ENCODE peak calls at places on chromosomes 5 and 9, in nine cellular contexts. One of them, this sample, is unnamed.

GRCh38 chr9:69999331-69999730 is 44.3 kb upstream of the MAMDC2 start:
- DNase-seq in NCI-H1092: no peak
- DNase-seq in pulmonary artery endothelial cell: no peak
- DNase-seq in GM12865: no peak
- DNase-seq in GM12892: no peak
- DNase-seq in lung microvascular endothelial cell: no peak
- DNase-seq in stimulated activated CD8-positive, alpha-beta memory T cell treated with anti-CD3 and anti-CD28 coated beads, Interleukin-4, amount 100 ng/mL, for 48 hours: no peak
- DNase-seq in heart left ventricle: no peak
- DNase-seq in NCI-H1417: no peak
- DNase-seq in this sample: no peak

GRCh38 chr9:127761491-127761904 is 17.0 kb downstream of the SH2D3C start:
- DNase-seq in NCI-H1417: peak
- DNase-seq in pulmonary artery endothelial cell: no peak
- DNase-seq in heart left ventricle: no peak
- DNase-seq in NCI-H1092: no peak
- DNase-seq in GM12865: no peak
- DNase-seq in GM12892: no peak
- DNase-seq in stimulated activated CD8-positive, alpha-beta memory T cell treated with anti-CD3 and anti-CD28 coated beads, Interleukin-4, amount 100 ng/mL, for 48 hours: no peak
- DNase-seq in lung microvascular endothelial cell: no peak
- DNase-seq in this sample: no peak

GRCh38 chr5:177604656-177605055 is 4.7 kb downstream of the B4GALT7 start:
- DNase-seq in NCI-H1092: no peak
- DNase-seq in heart left ventricle: no peak
- DNase-seq in GM12892: no peak
- DNase-seq in pulmonary artery endothelial cell: no peak
- DNase-seq in stimulated activated CD8-positive, alpha-beta memory T cell treated with anti-CD3 and anti-CD28 coated beads, Interleukin-4, amount 100 ng/mL, for 48 hours: no peak
- DNase-seq in GM12865: no peak
- DNase-seq in lung microvascular endothelial cell: no peak
- DNase-seq in NCI-H1417: no peak
- DNase-seq in this sample: no peak

GRCh38 chr5:50666261-50667078 is at the start of gene PARP8:
- DNase-seq in NCI-H1417: peak
- DNase-seq in GM12865: peak
- DNase-seq in GM12892: peak
- DNase-seq in heart left ventricle: peak
- DNase-seq in NCI-H1092: no peak
- DNase-seq in pulmonary artery endothelial cell: no peak
- DNase-seq in lung microvascular endothelial cell: peak
- DNase-seq in stimulated activated CD8-positive, alpha-beta memory T cell treated with anti-CD3 and anti-CD28 coated beads, Interleukin-4, amount 100 ng/mL, for 48 hours: peak
- DNase-seq in this sample: peak

GRCh38 chr5:41094871-41095270 is 23.7 kb upstream of the MROH2B start:
- DNase-seq in stimulated activated CD8-positive, alpha-beta memory T cell treated with anti-CD3 and anti-CD28 coated beads, Interleukin-4, amount 100 ng/mL, for 48 hours: no peak
- DNase-seq in GM12892: no peak
- DNase-seq in GM12865: peak
- DNase-seq in heart left ventricle: no peak
- DNase-seq in pulmonary artery endothelial cell: no peak
- DNase-seq in lung microvascular endothelial cell: no peak
- DNase-seq in NCI-H1092: no peak
- DNase-seq in NCI-H1417: no peak
- DNase-seq in this sample: no peak

GRCh38 chr5:180803181-180804128 is 849 bp upstream of the MGAT1 start:
- DNase-seq in heart left ventricle: peak
- DNase-seq in GM12892: peak
- DNase-seq in lung microvascular endothelial cell: peak
- DNase-seq in stimulated activated CD8-positive, alpha-beta memory T cell treated with anti-CD3 and anti-CD28 coated beads, Interleukin-4, amount 100 ng/mL, for 48 hours: peak
- DNase-seq in NCI-H1092: no peak
- DNase-seq in NCI-H1417: no peak
- DNase-seq in GM12865: peak
- DNase-seq in pulmonary artery endothelial cell: no peak
- DNase-seq in this sample: no peak

GRCh38 chr9:83707518-83707767 is 315 bp downstream of the UBQLN1 start:
- DNase-seq in NCI-H1417: peak
- DNase-seq in lung microvascular endothelial cell: no peak
- DNase-seq in NCI-H1092: peak
- DNase-seq in GM12865: no peak
- DNase-seq in stimulated activated CD8-positive, alpha-beta memory T cell treated with anti-CD3 and anti-CD28 coated beads, Interleukin-4, amount 100 ng/mL, for 48 hours: peak
- DNase-seq in GM12892: peak
- DNase-seq in heart left ventricle: no peak
- DNase-seq in pulmonary artery endothelial cell: no peak
- DNase-seq in this sample: no peak

GRCh38 chr9:124403246-124403645 is 12.0 kb downstream of the PSMB7 start:
- DNase-seq in NCI-H1092: no peak
- DNase-seq in NCI-H1417: no peak
- DNase-seq in GM12865: no peak
- DNase-seq in stimulated activated CD8-positive, alpha-beta memory T cell treated with anti-CD3 and anti-CD28 coated beads, Interleukin-4, amount 100 ng/mL, for 48 hours: no peak
- DNase-seq in lung microvascular endothelial cell: no peak
- DNase-seq in heart left ventricle: no peak
- DNase-seq in GM12892: no peak
- DNase-seq in pulmonary artery endothelial cell: no peak
- DNase-seq in this sample: no peak

GRCh38 chr5:14663734-14664269 is 716 bp upstream of the OTULIN start:
- DNase-seq in NCI-H1417: peak
- DNase-seq in heart left ventricle: no peak
- DNase-seq in GM12865: peak
- DNase-seq in lung microvascular endothelial cell: peak
- DNase-seq in GM12892: no peak
- DNase-seq in NCI-H1092: no peak
- DNase-seq in pulmonary artery endothelial cell: peak
- DNase-seq in stimulated activated CD8-positive, alpha-beta memory T cell treated with anti-CD3 and anti-CD28 coated beads, Interleukin-4, amount 100 ng/mL, for 48 hours: no peak
- DNase-seq in this sample: no peak

GRCh38 chr9:130860458-130861316 is 25.6 kb downstream of the ABL1 start:
- DNase-seq in NCI-H1417: no peak
- DNase-seq in heart left ventricle: peak
- DNase-seq in stimulated activated CD8-positive, alpha-beta memory T cell treated with anti-CD3 and anti-CD28 coated beads, Interleukin-4, amount 100 ng/mL, for 48 hours: no peak
- DNase-seq in GM12865: no peak
- DNase-seq in pulmonary artery endothelial cell: peak
- DNase-seq in NCI-H1092: no peak
- DNase-seq in GM12892: no peak
- DNase-seq in lung microvascular endothelial cell: peak
- DNase-seq in this sample: no peak

GRCh38 chr5:130270786-130271185 is 366.5 kb downstream of the CHSY3 start:
- DNase-seq in GM12892: no peak
- DNase-seq in NCI-H1092: no peak
- DNase-seq in pulmonary artery endothelial cell: no peak
- DNase-seq in stimulated activated CD8-positive, alpha-beta memory T cell treated with anti-CD3 and anti-CD28 coated beads, Interleukin-4, amount 100 ng/mL, for 48 hours: no peak
- DNase-seq in GM12865: no peak
- DNase-seq in NCI-H1417: peak
- DNase-seq in lung microvascular endothelial cell: no peak
- DNase-seq in heart left ventricle: no peak
- DNase-seq in this sample: no peak

GRCh38 chr5:142915840-142916424 is 145.8 kb downstream of the ARHGAP26 start:
- DNase-seq in NCI-H1417: peak
- DNase-seq in stimulated activated CD8-positive, alpha-beta memory T cell treated with anti-CD3 and anti-CD28 coated beads, Interleukin-4, amount 100 ng/mL, for 48 hours: peak
- DNase-seq in GM12865: peak
- DNase-seq in GM12892: no peak
- DNase-seq in heart left ventricle: no peak
- DNase-seq in lung microvascular endothelial cell: peak
- DNase-seq in NCI-H1092: no peak
- DNase-seq in pulmonary artery endothelial cell: no peak
- DNase-seq in this sample: peak

GRCh38 chr9:14400658-14400995 is 86.7 kb upstream of the NFIB start:
- DNase-seq in GM12865: no peak
- DNase-seq in NCI-H1417: peak
- DNase-seq in NCI-H1092: peak
- DNase-seq in lung microvascular endothelial cell: peak
- DNase-seq in heart left ventricle: no peak
- DNase-seq in GM12892: no peak
- DNase-seq in pulmonary artery endothelial cell: peak
- DNase-seq in stimulated activated CD8-positive, alpha-beta memory T cell treated with anti-CD3 and anti-CD28 coated beads, Interleukin-4, amount 100 ng/mL, for 48 hours: no peak
- DNase-seq in this sample: peak

GRCh38 chr5:54325272-54325609 is 14.9 kb upstream of the ARL15 start:
- DNase-seq in stimulated activated CD8-positive, alpha-beta memory T cell treated with anti-CD3 and anti-CD28 coated beads, Interleukin-4, amount 100 ng/mL, for 48 hours: no peak
- DNase-seq in GM12892: no peak
- DNase-seq in NCI-H1092: no peak
- DNase-seq in pulmonary artery endothelial cell: no peak
- DNase-seq in lung microvascular endothelial cell: no peak
- DNase-seq in GM12865: no peak
- DNase-seq in NCI-H1417: no peak
- DNase-seq in heart left ventricle: no peak
- DNase-seq in this sample: no peak

GRCh38 chr5:91049800-91050199 is 333.3 kb downstream of the ARRDC3 start:
- DNase-seq in GM12865: no peak
- DNase-seq in NCI-H1417: no peak
- DNase-seq in stimulated activated CD8-positive, alpha-beta memory T cell treated with anti-CD3 and anti-CD28 coated beads, Interleukin-4, amount 100 ng/mL, for 48 hours: no peak
- DNase-seq in heart left ventricle: no peak
- DNase-seq in lung microvascular endothelial cell: no peak
- DNase-seq in pulmonary artery endothelial cell: no peak
- DNase-seq in NCI-H1092: no peak
- DNase-seq in GM12892: no peak
- DNase-seq in this sample: no peak

GRCh38 chr9:121393318-121393717 is 23.3 kb upstream of the STOM start:
- DNase-seq in pulmonary artery endothelial cell: no peak
- DNase-seq in stimulated activated CD8-positive, alpha-beta memory T cell treated with anti-CD3 and anti-CD28 coated beads, Interleukin-4, amount 100 ng/mL, for 48 hours: no peak
- DNase-seq in NCI-H1092: no peak
- DNase-seq in NCI-H1417: no peak
- DNase-seq in lung microvascular endothelial cell: no peak
- DNase-seq in GM12865: no peak
- DNase-seq in heart left ventricle: no peak
- DNase-seq in GM12892: no peak
- DNase-seq in this sample: no peak

GRCh38 chr5:68843600-68844342 is 250.0 kb upstream of the SLC30A5 start:
- DNase-seq in heart left ventricle: no peak
- DNase-seq in NCI-H1417: no peak
- DNase-seq in pulmonary artery endothelial cell: no peak
- DNase-seq in GM12892: no peak
- DNase-seq in NCI-H1092: no peak
- DNase-seq in stimulated activated CD8-positive, alpha-beta memory T cell treated with anti-CD3 and anti-CD28 coated beads, Interleukin-4, amount 100 ng/mL, for 48 hours: no peak
- DNase-seq in GM12865: no peak
- DNase-seq in lung microvascular endothelial cell: no peak
- DNase-seq in this sample: no peak

GRCh38 chr5:81003987-81004386 is 43.8 kb downstream of the RASGRF2 start:
- DNase-seq in pulmonary artery endothelial cell: no peak
- DNase-seq in lung microvascular endothelial cell: peak
- DNase-seq in NCI-H1092: no peak
- DNase-seq in GM12892: no peak
- DNase-seq in stimulated activated CD8-positive, alpha-beta memory T cell treated with anti-CD3 and anti-CD28 coated beads, Interleukin-4, amount 100 ng/mL, for 48 hours: no peak
- DNase-seq in heart left ventricle: no peak
- DNase-seq in NCI-H1417: no peak
- DNase-seq in GM12865: no peak
- DNase-seq in this sample: no peak

GRCh38 chr5:107063511-107063910 is 607.2 kb downstream of the EFNA5 start:
- DNase-seq in NCI-H1417: no peak
- DNase-seq in pulmonary artery endothelial cell: no peak
- DNase-seq in GM12865: no peak
- DNase-seq in NCI-H1092: no peak
- DNase-seq in lung microvascular endothelial cell: no peak
- DNase-seq in heart left ventricle: no peak
- DNase-seq in stimulated activated CD8-positive, alpha-beta memory T cell treated with anti-CD3 and anti-CD28 coated beads, Interleukin-4, amount 100 ng/mL, for 48 hours: no peak
- DNase-seq in GM12892: no peak
- DNase-seq in this sample: no peak

GRCh38 chr5:159022178-159022556 is 77.5 kb downstream of the EBF1 start:
- DNase-seq in lung microvascular endothelial cell: peak
- DNase-seq in NCI-H1092: no peak
- DNase-seq in GM12865: no peak
- DNase-seq in NCI-H1417: no peak
- DNase-seq in stimulated activated CD8-positive, alpha-beta memory T cell treated with anti-CD3 and anti-CD28 coated beads, Interleukin-4, amount 100 ng/mL, for 48 hours: no peak
- DNase-seq in heart left ventricle: peak
- DNase-seq in pulmonary artery endothelial cell: no peak
- DNase-seq in GM12892: no peak
- DNase-seq in this sample: no peak

GRCh38 chr9:113164536-113165300 is 13.9 kb downstream of the SLC31A2 start:
- DNase-seq in stimulated activated CD8-positive, alpha-beta memory T cell treated with anti-CD3 and anti-CD28 coated beads, Interleukin-4, amount 100 ng/mL, for 48 hours: no peak
- DNase-seq in lung microvascular endothelial cell: no peak
- DNase-seq in NCI-H1092: no peak
- DNase-seq in NCI-H1417: no peak
- DNase-seq in pulmonary artery endothelial cell: no peak
- DNase-seq in GM12892: no peak
- DNase-seq in GM12865: no peak
- DNase-seq in heart left ventricle: peak
- DNase-seq in this sample: no peak

GRCh38 chr9:128081052-128081451 is 13.0 kb downstream of the SLC25A25 start:
- DNase-seq in GM12892: no peak
- DNase-seq in NCI-H1092: no peak
- DNase-seq in pulmonary artery endothelial cell: no peak
- DNase-seq in lung microvascular endothelial cell: no peak
- DNase-seq in heart left ventricle: no peak
- DNase-seq in NCI-H1417: peak
- DNase-seq in stimulated activated CD8-positive, alpha-beta memory T cell treated with anti-CD3 and anti-CD28 coated beads, Interleukin-4, amount 100 ng/mL, for 48 hours: no peak
- DNase-seq in GM12865: peak
- DNase-seq in this sample: no peak

GRCh38 chr5:131622633-131623032 is 12.4 kb downstream of the RAPGEF6 start:
- DNase-seq in NCI-H1417: no peak
- DNase-seq in GM12865: no peak
- DNase-seq in stimulated activated CD8-positive, alpha-beta memory T cell treated with anti-CD3 and anti-CD28 coated beads, Interleukin-4, amount 100 ng/mL, for 48 hours: no peak
- DNase-seq in pulmonary artery endothelial cell: no peak
- DNase-seq in lung microvascular endothelial cell: no peak
- DNase-seq in heart left ventricle: no peak
- DNase-seq in GM12892: no peak
- DNase-seq in NCI-H1092: no peak
- DNase-seq in this sample: no peak

GRCh38 chr9:19875291-19875910 is 86.6 kb upstream of the SLC24A2 start:
- DNase-seq in lung microvascular endothelial cell: no peak
- DNase-seq in heart left ventricle: no peak
- DNase-seq in GM12865: no peak
- DNase-seq in GM12892: no peak
- DNase-seq in stimulated activated CD8-positive, alpha-beta memory T cell treated with anti-CD3 and anti-CD28 coated beads, Interleukin-4, amount 100 ng/mL, for 48 hours: no peak
- DNase-seq in NCI-H1417: no peak
- DNase-seq in NCI-H1092: no peak
- DNase-seq in pulmonary artery endothelial cell: no peak
- DNase-seq in this sample: no peak

GRCh38 chr5:73121109-73121443 is 701 bp downstream of the TMEM171 start:
- DNase-seq in GM12865: no peak
- DNase-seq in GM12892: no peak
- DNase-seq in NCI-H1092: no peak
- DNase-seq in heart left ventricle: no peak
- DNase-seq in NCI-H1417: no peak
- DNase-seq in stimulated activated CD8-positive, alpha-beta memory T cell treated with anti-CD3 and anti-CD28 coated beads, Interleukin-4, amount 100 ng/mL, for 48 hours: no peak
- DNase-seq in lung microvascular endothelial cell: no peak
- DNase-seq in pulmonary artery endothelial cell: no peak
- DNase-seq in this sample: no peak

GRCh38 chr9:126893079-126893478 is 21.5 kb upstream of the RALGPS1 start:
- DNase-seq in GM12865: peak
- DNase-seq in NCI-H1417: no peak
- DNase-seq in lung microvascular endothelial cell: no peak
- DNase-seq in GM12892: no peak
- DNase-seq in heart left ventricle: no peak
- DNase-seq in stimulated activated CD8-positive, alpha-beta memory T cell treated with anti-CD3 and anti-CD28 coated beads, Interleukin-4, amount 100 ng/mL, for 48 hours: no peak
- DNase-seq in NCI-H1092: no peak
- DNase-seq in pulmonary artery endothelial cell: no peak
- DNase-seq in this sample: no peak

GRCh38 chr9:18747590-18747989 is 273.6 kb downstream of the ADAMTSL1 start:
- DNase-seq in GM12892: no peak
- DNase-seq in NCI-H1092: no peak
- DNase-seq in stimulated activated CD8-positive, alpha-beta memory T cell treated with anti-CD3 and anti-CD28 coated beads, Interleukin-4, amount 100 ng/mL, for 48 hours: no peak
- DNase-seq in lung microvascular endothelial cell: peak
- DNase-seq in NCI-H1417: no peak
- DNase-seq in GM12865: no peak
- DNase-seq in pulmonary artery endothelial cell: no peak
- DNase-seq in heart left ventricle: no peak
- DNase-seq in this sample: no peak

GRCh38 chr5:18043344-18043743 is 409.1 kb downstream of the TAF11L14 start:
- DNase-seq in lung microvascular endothelial cell: no peak
- DNase-seq in pulmonary artery endothelial cell: no peak
- DNase-seq in heart left ventricle: no peak
- DNase-seq in GM12892: no peak
- DNase-seq in NCI-H1417: no peak
- DNase-seq in GM12865: no peak
- DNase-seq in stimulated activated CD8-positive, alpha-beta memory T cell treated with anti-CD3 and anti-CD28 coated beads, Interleukin-4, amount 100 ng/mL, for 48 hours: no peak
- DNase-seq in NCI-H1092: no peak
- DNase-seq in this sample: no peak

GRCh38 chr9:33452828-33453271 is 5.5 kb upstream of the AQP3 start:
- DNase-seq in GM12892: no peak
- DNase-seq in lung microvascular endothelial cell: peak
- DNase-seq in NCI-H1092: peak
- DNase-seq in stimulated activated CD8-positive, alpha-beta memory T cell treated with anti-CD3 and anti-CD28 coated beads, Interleukin-4, amount 100 ng/mL, for 48 hours: peak
- DNase-seq in NCI-H1417: peak
- DNase-seq in heart left ventricle: peak
- DNase-seq in pulmonary artery endothelial cell: peak
- DNase-seq in GM12865: peak
- DNase-seq in this sample: peak

GRCh38 chr9:37529111-37529510 is 43.4 kb downstream of the POLR1E start:
- DNase-seq in lung microvascular endothelial cell: peak
- DNase-seq in pulmonary artery endothelial cell: no peak
- DNase-seq in NCI-H1092: no peak
- DNase-seq in stimulated activated CD8-positive, alpha-beta memory T cell treated with anti-CD3 and anti-CD28 coated beads, Interleukin-4, amount 100 ng/mL, for 48 hours: peak
- DNase-seq in heart left ventricle: no peak
- DNase-seq in NCI-H1417: no peak
- DNase-seq in GM12865: peak
- DNase-seq in GM12892: peak
- DNase-seq in this sample: no peak

GRCh38 chr5:177128551-177128976 is 5.0 kb upstream of the NSD1 start:
- DNase-seq in lung microvascular endothelial cell: no peak
- DNase-seq in pulmonary artery endothelial cell: no peak
- DNase-seq in NCI-H1417: no peak
- DNase-seq in NCI-H1092: no peak
- DNase-seq in stimulated activated CD8-positive, alpha-beta memory T cell treated with anti-CD3 and anti-CD28 coated beads, Interleukin-4, amount 100 ng/mL, for 48 hours: peak
- DNase-seq in GM12892: no peak
- DNase-seq in heart left ventricle: no peak
- DNase-seq in GM12865: no peak
- DNase-seq in this sample: no peak

This sample was measured in H9.